ENCODE peak calls at places on chromosomes 7 and 10, in six cellular contexts. One of them, this sample, is unnamed.

GRCh38 chr10:3389093-3389492 is 216.5 kb upstream of the PITRM1 start:
- DNase-seq in AG09309: no peak
- DNase-seq in kidney epithelial cell: no peak
- DNase-seq in Caco-2: no peak
- DNase-seq in ovary: no peak
- DNase-seq in OCI-LY7: no peak
- DNase-seq in this sample: no peak

GRCh38 chr7:5550831-5551230 is 127.2 kb upstream of the TNRC18 start:
- DNase-seq in AG09309: no peak
- DNase-seq in kidney epithelial cell: no peak
- DNase-seq in Caco-2: no peak
- DNase-seq in ovary: no peak
- DNase-seq in OCI-LY7: no peak
- DNase-seq in this sample: no peak

GRCh38 chr10:51876979-51877378 is 177.6 kb upstream of the CSTF2T start:
- DNase-seq in AG09309: no peak
- DNase-seq in kidney epithelial cell: no peak
- DNase-seq in Caco-2: no peak
- DNase-seq in ovary: no peak
- DNase-seq in OCI-LY7: no peak
- DNase-seq in this sample: no peak

GRCh38 chr10:76939862-76940495 is 697.6 kb downstream of the KCNMA1 start:
- DNase-seq in AG09309: no peak
- DNase-seq in kidney epithelial cell: no peak
- DNase-seq in Caco-2: no peak
- DNase-seq in ovary: no peak
- DNase-seq in OCI-LY7: no peak
- DNase-seq in this sample: no peak

GRCh38 chr10:33187427-33187999 is 147.0 kb downstream of the NRP1 start:
- DNase-seq in AG09309: no peak
- DNase-seq in kidney epithelial cell: no peak
- DNase-seq in Caco-2: no peak
- DNase-seq in ovary: no peak
- DNase-seq in OCI-LY7: no peak
- DNase-seq in this sample: no peak

GRCh38 chr10:103645141-103646054 is 151.9 kb downstream of the NEURL1 start:
- DNase-seq in AG09309: peak
- DNase-seq in kidney epithelial cell: no peak
- DNase-seq in Caco-2: peak
- DNase-seq in ovary: peak
- DNase-seq in OCI-LY7: no peak
- DNase-seq in this sample: peak

GRCh38 chr7:104807676-104808075 is 206.3 kb upstream of the KMT2E start:
- DNase-seq in AG09309: no peak
- DNase-seq in kidney epithelial cell: no peak
- DNase-seq in Caco-2: no peak
- DNase-seq in ovary: no peak
- DNase-seq in OCI-LY7: no peak
- DNase-seq in this sample: no peak

GRCh38 chr10:11701451-11702095 is 40.6 kb upstream of the ECHDC3 start:
- DNase-seq in AG09309: no peak
- DNase-seq in kidney epithelial cell: no peak
- DNase-seq in Caco-2: no peak
- DNase-seq in ovary: no peak
- DNase-seq in OCI-LY7: no peak
- DNase-seq in this sample: no peak

GRCh38 chr10:96287392-96288105 is 16.2 kb upstream of the BLNK start:
- DNase-seq in AG09309: no peak
- DNase-seq in kidney epithelial cell: peak
- DNase-seq in Caco-2: peak
- DNase-seq in ovary: no peak
- DNase-seq in OCI-LY7: peak
- DNase-seq in this sample: no peak

GRCh38 chr7:151832656-151833055 is 44.3 kb downstream of the PRKAG2 start:
- DNase-seq in AG09309: no peak
- DNase-seq in kidney epithelial cell: no peak
- DNase-seq in Caco-2: no peak
- DNase-seq in ovary: no peak
- DNase-seq in OCI-LY7: no peak
- DNase-seq in this sample: no peak

GRCh38 chr7:66301737-66302136 is 96.6 kb downstream of the TPST1 start:
- DNase-seq in AG09309: no peak
- DNase-seq in kidney epithelial cell: no peak
- DNase-seq in Caco-2: no peak
- DNase-seq in ovary: no peak
- DNase-seq in OCI-LY7: no peak
- DNase-seq in this sample: no peak

GRCh38 chr7:121334875-121335648 is 6.3 kb downstream of the WNT16 start:
- DNase-seq in AG09309: no peak
- DNase-seq in kidney epithelial cell: no peak
- DNase-seq in Caco-2: no peak
- DNase-seq in ovary: no peak
- DNase-seq in OCI-LY7: no peak
- DNase-seq in this sample: no peak

GRCh38 chr7:105277341-105277740 is 111.4 kb downstream of the SRPK2 start:
- DNase-seq in AG09309: no peak
- DNase-seq in kidney epithelial cell: peak
- DNase-seq in Caco-2: no peak
- DNase-seq in ovary: no peak
- DNase-seq in OCI-LY7: no peak
- DNase-seq in this sample: no peak

GRCh38 chr7:157961731-157962457 is 625.1 kb downstream of the DNAJB6 start:
- DNase-seq in AG09309: no peak
- DNase-seq in kidney epithelial cell: no peak
- DNase-seq in Caco-2: no peak
- DNase-seq in ovary: no peak
- DNase-seq in OCI-LY7: no peak
- DNase-seq in this sample: no peak

GRCh38 chr10:3478632-3479240 is 306.2 kb upstream of the PITRM1 start:
- DNase-seq in AG09309: no peak
- DNase-seq in kidney epithelial cell: no peak
- DNase-seq in Caco-2: no peak
- DNase-seq in ovary: no peak
- DNase-seq in OCI-LY7: no peak
- DNase-seq in this sample: no peak

GRCh38 chr7:27586825-27587224 is 75.9 kb downstream of the HIBADH start:
- DNase-seq in AG09309: no peak
- DNase-seq in kidney epithelial cell: no peak
- DNase-seq in Caco-2: no peak
- DNase-seq in ovary: no peak
- DNase-seq in OCI-LY7: peak
- DNase-seq in this sample: no peak

GRCh38 chr10:133419211-133419950 is 5.0 kb downstream of the SPRN start:
- DNase-seq in AG09309: no peak
- DNase-seq in kidney epithelial cell: no peak
- DNase-seq in Caco-2: no peak
- DNase-seq in ovary: no peak
- DNase-seq in OCI-LY7: no peak
- DNase-seq in this sample: no peak

GRCh38 chr10:22368976-22369375 is 23.7 kb downstream of the SPAG6 start:
- DNase-seq in AG09309: no peak
- DNase-seq in kidney epithelial cell: no peak
- DNase-seq in Caco-2: no peak
- DNase-seq in ovary: no peak
- DNase-seq in OCI-LY7: no peak
- DNase-seq in this sample: no peak

GRCh38 chr7:68038621-68039314 is 1042.1 kb downstream of the TYW1 start:
- DNase-seq in AG09309: no peak
- DNase-seq in kidney epithelial cell: peak
- DNase-seq in Caco-2: no peak
- DNase-seq in ovary: no peak
- DNase-seq in OCI-LY7: no peak
- DNase-seq in this sample: peak

GRCh38 chr10:102714621-102715455 is at the start of gene SFXN2:
- DNase-seq in AG09309: no peak
- DNase-seq in kidney epithelial cell: no peak
- DNase-seq in Caco-2: peak
- DNase-seq in ovary: no peak
- DNase-seq in OCI-LY7: peak
- DNase-seq in this sample: no peak

GRCh38 chr7:156143158-156143557 is 330.9 kb upstream of the SHH start:
- DNase-seq in AG09309: no peak
- DNase-seq in kidney epithelial cell: no peak
- DNase-seq in Caco-2: no peak
- DNase-seq in ovary: no peak
- DNase-seq in OCI-LY7: no peak
- DNase-seq in this sample: no peak

GRCh38 chr7:2638224-2638991 is 6.6 kb downstream of the TTYH3 start:
- DNase-seq in AG09309: peak
- DNase-seq in kidney epithelial cell: no peak
- DNase-seq in Caco-2: no peak
- DNase-seq in ovary: no peak
- DNase-seq in OCI-LY7: no peak
- DNase-seq in this sample: no peak

GRCh38 chr10:112362833-112363232 is 11.1 kb upstream of the ACSL5 start:
- DNase-seq in AG09309: no peak
- DNase-seq in kidney epithelial cell: no peak
- DNase-seq in Caco-2: no peak
- DNase-seq in ovary: peak
- DNase-seq in OCI-LY7: no peak
- DNase-seq in this sample: no peak

GRCh38 chr10:122019414-122019975 is 30.5 kb downstream of the TACC2 start:
- DNase-seq in AG09309: no peak
- DNase-seq in kidney epithelial cell: no peak
- DNase-seq in Caco-2: peak
- DNase-seq in ovary: no peak
- DNase-seq in OCI-LY7: no peak
- DNase-seq in this sample: no peak

GRCh38 chr10:30415613-30416012 is 18.4 kb upstream of the MAP3K8 start:
- DNase-seq in AG09309: no peak
- DNase-seq in kidney epithelial cell: no peak
- DNase-seq in Caco-2: no peak
- DNase-seq in ovary: no peak
- DNase-seq in OCI-LY7: peak
- DNase-seq in this sample: no peak

GRCh38 chr10:24027107-24027506 is 181.8 kb upstream of the KIAA1217 start:
- DNase-seq in AG09309: no peak
- DNase-seq in kidney epithelial cell: no peak
- DNase-seq in Caco-2: peak
- DNase-seq in ovary: no peak
- DNase-seq in OCI-LY7: no peak
- DNase-seq in this sample: no peak

GRCh38 chr7:112056409-112056808 is 149.8 kb downstream of the DOCK4 start:
- DNase-seq in AG09309: no peak
- DNase-seq in kidney epithelial cell: no peak
- DNase-seq in Caco-2: peak
- DNase-seq in ovary: no peak
- DNase-seq in OCI-LY7: no peak
- DNase-seq in this sample: no peak

GRCh38 chr7:133344275-133344674 is 91.4 kb downstream of the EXOC4 start:
- DNase-seq in AG09309: no peak
- DNase-seq in kidney epithelial cell: no peak
- DNase-seq in Caco-2: no peak
- DNase-seq in ovary: no peak
- DNase-seq in OCI-LY7: no peak
- DNase-seq in this sample: no peak
- TF ChIP-seq CTCF in AG09309: peak
- TF ChIP-seq CTCF in kidney epithelial cell: peak
- TF ChIP-seq CTCF in Caco-2: peak
- TF ChIP-seq CTCF in ovary: no peak
- TF ChIP-seq CTCF in OCI-LY7: peak
- TF ChIP-seq CTCF in this sample: peak

GRCh38 chr10:44020322-44021111 is 364.4 kb downstream of the CXCL12 start:
- DNase-seq in AG09309: no peak
- DNase-seq in kidney epithelial cell: no peak
- DNase-seq in Caco-2: no peak
- DNase-seq in ovary: no peak
- DNase-seq in OCI-LY7: no peak
- DNase-seq in this sample: no peak

GRCh38 chr10:44014644-44015250 is 366.1 kb upstream of the ZNF32 start:
- DNase-seq in AG09309: no peak
- DNase-seq in kidney epithelial cell: no peak
- DNase-seq in Caco-2: no peak
- DNase-seq in ovary: no peak
- DNase-seq in OCI-LY7: no peak
- DNase-seq in this sample: no peak

GRCh38 chr10:44017483-44018145 is 367.3 kb downstream of the CXCL12 start:
- DNase-seq in AG09309: no peak
- DNase-seq in kidney epithelial cell: no peak
- DNase-seq in Caco-2: no peak
- DNase-seq in ovary: no peak
- DNase-seq in OCI-LY7: no peak
- DNase-seq in this sample: no peak

GRCh38 chr10:44016101-44016500 is 367.4 kb upstream of the ZNF32 start:
- DNase-seq in AG09309: no peak
- DNase-seq in kidney epithelial cell: no peak
- DNase-seq in Caco-2: no peak
- DNase-seq in ovary: no peak
- DNase-seq in OCI-LY7: no peak
- DNase-seq in this sample: no peak

GRCh38 chr10:44016589-44017482 is 368.1 kb downstream of the CXCL12 start:
- DNase-seq in AG09309: no peak
- DNase-seq in kidney epithelial cell: no peak
- DNase-seq in Caco-2: no peak
- DNase-seq in ovary: peak
- DNase-seq in OCI-LY7: no peak
- DNase-seq in this sample: no peak
- H3K4me3 ChIP-seq in AG09309: no peak
- H3K4me3 ChIP-seq in kidney epithelial cell: no peak
- H3K4me3 ChIP-seq in Caco-2: no peak
- H3K4me3 ChIP-seq in ovary: no peak
- H3K4me3 ChIP-seq in OCI-LY7: no peak
- H3K4me3 ChIP-seq in this sample: no peak

DNA sequence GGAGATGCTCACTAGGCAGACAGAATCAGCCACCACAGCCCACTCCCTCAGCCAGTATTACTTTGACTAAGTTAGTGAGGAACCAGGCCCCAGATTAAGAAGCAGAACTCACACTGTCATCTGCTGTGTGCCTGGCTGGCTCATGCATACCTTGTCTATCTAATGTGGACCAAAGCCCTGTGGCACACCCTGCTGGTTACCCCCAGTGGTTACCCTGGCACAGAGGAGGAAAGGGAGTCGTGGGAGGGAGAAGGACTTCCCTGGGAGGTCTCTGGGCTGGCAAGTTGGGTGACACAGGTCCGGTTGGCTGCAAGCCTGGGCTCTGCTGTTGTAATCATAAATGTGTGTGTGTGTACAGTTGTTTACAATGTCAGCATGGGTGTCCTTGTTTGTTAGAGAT is 7.5 kb upstream of the SH2D4B start:
- DNase-seq in AG09309: no peak
- DNase-seq in kidney epithelial cell: no peak
- DNase-seq in Caco-2: peak
- DNase-seq in ovary: no peak
- DNase-seq in OCI-LY7: peak
- DNase-seq in this sample: no peak
- TF ChIP-seq CTCF in AG09309: peak
- TF ChIP-seq CTCF in kidney epithelial cell: peak
- TF ChIP-seq CTCF in Caco-2: no peak
- TF ChIP-seq CTCF in ovary: no peak
- TF ChIP-seq CTCF in OCI-LY7: peak
- TF ChIP-seq CTCF in this sample: peak

DNA sequence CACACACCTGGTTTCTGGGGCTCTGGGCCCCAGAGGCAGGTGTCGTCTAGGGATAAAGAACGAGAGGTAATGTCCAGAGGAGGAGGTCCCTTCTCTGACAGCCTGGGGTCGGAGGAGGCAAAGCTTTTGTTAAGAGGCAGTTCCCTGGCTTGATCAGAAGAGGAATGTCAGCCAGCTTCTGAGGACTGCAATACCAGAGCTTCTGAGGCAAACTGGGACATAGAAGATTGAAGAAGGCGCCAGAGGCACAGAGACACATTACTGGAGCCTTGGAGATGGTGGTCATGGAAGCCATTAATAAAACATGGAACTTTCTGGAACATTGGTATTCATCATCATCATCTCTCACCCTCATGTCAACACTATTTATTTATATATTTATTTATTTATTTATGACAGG is 53.3 kb downstream of the PYROXD2 start:
- DNase-seq in AG09309: no peak
- DNase-seq in kidney epithelial cell: no peak
- DNase-seq in Caco-2: no peak
- DNase-seq in ovary: no peak
- DNase-seq in OCI-LY7: no peak
- DNase-seq in this sample: no peak
- H3K4me3 ChIP-seq in AG09309: peak
- H3K4me3 ChIP-seq in kidney epithelial cell: no peak
- H3K4me3 ChIP-seq in Caco-2: no peak
- H3K4me3 ChIP-seq in ovary: no peak
- H3K4me3 ChIP-seq in OCI-LY7: no peak
- H3K4me3 ChIP-seq in this sample: peak

This sample was measured in AG04449.